ENCODE peak calls at places on chromosomes 2 and 18, in five cellular contexts. J is stimulated activated CD4-positive, alpha-beta T cell treated with anti-CD3 and anti-CD28 coated beads, Interleukin-1b, Interleukin-23, amount 100 ng/mL, for 1 hour; V is ELF-1; W is GM03348; X is NCI-H69. D is an unnamed sample.

GRCh38 chr2:85888020-85888744 is 608 bp downstream of the ST3GAL5 start:
- DNase-seq in V (peak; percentile 28), J (no peak), W (no peak), X (peak; percentile 60), D (no peak)

GRCh38 chr2:196453613-196454047 is 185.9 kb upstream of the CCDC150 start:
- DNase-seq in W (peak; percentile 64), X (peak; percentile 47), V (peak; percentile 15), J (no peak), D (peak; percentile 25)

GRCh38 chr2:167318581-167318980 is 430.3 kb downstream of the XIRP2 start:
- DNase-seq in V (no peak), W (no peak), J (no peak), X (no peak), D (peak; percentile 14)

GRCh38 chr2:236790991-236791390 is 221.4 kb downstream of the ACKR3 start:
- DNase-seq in W (peak; percentile 21), X (peak; percentile 8), V (no peak), J (no peak), D (no peak)

GRCh38 chr18:78957140-78957539 is 22.5 kb upstream of the SALL3 start:
- DNase-seq in X (no peak), W (no peak), J (no peak), V (no peak), D (no peak)

GRCh38 chr2:175855794-175856453 is 146.1 kb downstream of the LNPK start:
- DNase-seq in J (no peak), V (no peak), W (peak; percentile 65), X (peak; percentile 51), D (peak; percentile 78)

GRCh38 chr2:33134086-33134763 is 187.5 kb downstream of the LTBP1 start:
- DNase-seq in J (no peak), X (peak; percentile 29), V (no peak), W (peak; percentile 83), D (peak; percentile 93)

GRCh38 chr2:106963893-106964292 is 77.9 kb upstream of the ST6GAL2 start:
- DNase-seq in W (no peak), J (no peak), X (no peak), V (no peak), D (no peak)

GRCh38 chr2:120105360-120105759 is 92.5 kb downstream of the EPB41L5 start:
- DNase-seq in X (no peak), J (no peak), W (no peak), V (no peak), D (no peak)

GRCh38 chr18:59229681-59230443 is 9.9 kb downstream of the GRP start:
- DNase-seq in W (no peak), X (no peak), J (no peak), V (no peak), D (no peak)

GRCh38 chr2:181949047-181949446 is 36.6 kb upstream of the PPP1R1C start:
- DNase-seq in V (no peak), J (no peak), X (no peak), W (peak; percentile 20), D (peak; percentile 76)

GRCh38 chr2:209321076-209321475 is 102.8 kb upstream of the MAP2 start:
- DNase-seq in X (no peak), J (no peak), W (no peak), V (no peak), D (no peak)

GRCh38 chr2:204796581-204796980 is 251.3 kb downstream of the PARD3B start:
- DNase-seq in X (no peak), J (no peak), V (no peak), W (no peak), D (no peak)

GRCh38 chr2:1521878-1522495 is 108.7 kb downstream of the TPO start:
- DNase-seq in J (no peak), X (no peak), V (no peak), W (no peak), D (no peak)

GRCh38 chr2:27221166-27221565 is 4.0 kb downstream of the CAD start:
- DNase-seq in V (no peak), X (no peak), W (no peak), J (no peak), D (no peak)

GRCh38 chr2:152694161-152694661 is 23.1 kb downstream of the PRPF40A start:
- DNase-seq in X (no peak), V (no peak), J (no peak), W (peak; percentile 26), D (peak; percentile 66)

GRCh38 chr18:80246656-80247402 is 485 bp downstream of the PARD6G start:
- DNase-seq in X (peak; percentile 82), W (peak; percentile 46), V (peak; percentile 32), J (no peak), D (peak; percentile 10)